ENCODE peak calls at places on chromosomes 4 and X, in five cellular contexts. B, D, R, U and G are unnamed samples.

GRCh38 chrX:43860646-43861370 is 21.4 kb downstream of the MAOB start:
- DNase-seq in B (peak), U (peak), R (no peak), D (no peak), G (no peak)

GRCh38 chr4:48910511-48910910 is 3.9 kb upstream of the OCIAD2 start:
- DNase-seq in U (no peak), R (no peak), B (no peak), D (no peak), G (no peak)

GRCh38 chr4:186845137-186845842 is 121.6 kb upstream of the FAT1 start:
- DNase-seq in R (no peak), D (peak), B (no peak), U (peak), G (peak)

GRCh38 chr4:153748378-153748777 is 11.4 kb downstream of the RNF175 start:
- DNase-seq in B (no peak), D (peak), R (no peak), U (peak), G (no peak)

GRCh38 chrX:65528705-65529340 is 5.8 kb downstream of the LAS1L start:
- DNase-seq in R (peak), D (peak), B (peak), U (peak), G (peak)

GRCh38 chr4:845836-846251 is 19.9 kb upstream of the CPLX1 start:
- DNase-seq in B (no peak), R (no peak), U (peak), D (no peak), G (no peak)

GRCh38 chr4:41160856-41161255 is 53.5 kb downstream of the APBB2 start:
- DNase-seq in B (no peak), D (no peak), U (peak), R (no peak), G (no peak)

GRCh38 chr4:160238790-160239189 is 1135.9 kb downstream of the RAPGEF2 start:
- DNase-seq in D (no peak), U (no peak), B (no peak), R (no peak), G (no peak)

GRCh38 chrX:2848806-2849420 is 20.2 kb downstream of the GYG2 start:
- DNase-seq in B (no peak), R (no peak), U (peak), D (peak), G (no peak)

GRCh38 chr4:54440394-54441223 is 211.5 kb downstream of the PDGFRA start:
- DNase-seq in D (peak), B (no peak), U (peak), R (peak), G (no peak)

GRCh38 chr4:109730294-109731051 is 603 bp upstream of the PLA2G12A start:
- DNase-seq in U (peak), D (peak), R (peak), B (peak), G (peak)

GRCh38 chr4:14749910-14750309 is 252.4 kb upstream of the CPEB2 start:
- DNase-seq in R (peak), B (peak), D (no peak), U (peak), G (no peak)